ENCODE peak calls at places on chromosomes 4 and X, in eight cellular contexts. J is fibroblast of lung; Q is ascending aorta; E is psoas muscle; A is effector memory CD4-positive, alpha-beta T cell; Z is GM23248; H is endodermal cell; K is HCT116. R is an unnamed sample.

GRCh38 chrX:110561036-110561435 is 202.4 kb downstream of the RTL9 start:
- DNase-seq in H (no peak), Q (no peak), Z (peak; percentile 70), K (no peak), E (peak; percentile 46), A (no peak), J (no peak), R (no peak)

GRCh38 chr4:181753189-181753588 is 490.0 kb upstream of the TENM3 start:
- DNase-seq in H (no peak), K (no peak), Q (no peak), A (no peak), E (no peak), J (no peak), Z (no peak), R (no peak)

GRCh38 chrX:39174761-39175417 is 373.6 kb downstream of the MID1IP1 start:
- DNase-seq in H (no peak), Q (no peak), E (no peak), Z (peak; percentile 17), K (no peak), J (no peak), A (peak; percentile 46), R (peak; percentile 56)

GRCh38 chr4:17636696-17637351 is 22.4 kb downstream of the MED28 start:
- DNase-seq in A (peak; percentile 39), Z (peak; percentile 86), E (peak; percentile 89), Q (peak; percentile 80), H (peak; percentile 95), J (peak; percentile 75), K (peak; percentile 36), R (peak; percentile 47)

GRCh38 chr4:89077806-89078205 is 20.8 kb upstream of the FAM13A start:
- DNase-seq in K (no peak), H (no peak), Z (peak; percentile 17), E (no peak), J (no peak), A (no peak), Q (no peak), R (no peak)

GRCh38 chr4:182885738-182886077 is 31.5 kb downstream of the DCTD start:
- DNase-seq in H (no peak), Q (no peak), K (no peak), J (peak; percentile 67), E (no peak), Z (no peak), A (no peak), R (no peak)

GRCh38 chr4:41572414-41572986 is 34.5 kb downstream of the LIMCH1 start:
- DNase-seq in E (no peak), Z (peak; percentile 16), Q (no peak), K (no peak), A (no peak), H (no peak), J (no peak), R (no peak)

GRCh38 chr4:182770969-182771330 is 146.2 kb downstream of the DCTD start:
- DNase-seq in E (no peak), A (no peak), J (no peak), H (peak; percentile 79), Q (no peak), Z (no peak), K (no peak), R (no peak)

GRCh38 chrX:116239944-116240391 is 69.4 kb downstream of the AGTR2 start:
- DNase-seq in E (no peak), A (no peak), H (no peak), J (peak; percentile 55), K (no peak), Z (peak; percentile 69), Q (no peak), R (no peak)

GRCh38 chr4:77538574-77539157 is 67.0 kb upstream of the CXCL13 start:
- DNase-seq in Z (no peak), J (peak; percentile 80), K (peak; percentile 27), H (no peak), E (no peak), Q (no peak), A (no peak), R (no peak)

GRCh38 chrX:152658302-152658701 is 20.6 kb downstream of the GABRQ start:
- DNase-seq in A (no peak), Z (no peak), Q (no peak), J (no peak), K (no peak), H (peak; percentile 70), E (no peak), R (no peak)

GRCh38 chr4:40040908-40041307 is 15.7 kb upstream of the N4BP2 start:
- DNase-seq in J (no peak), K (no peak), Q (no peak), E (no peak), H (no peak), Z (no peak), A (no peak), R (no peak)

GRCh38 chrX:151714367-151714766 is 1.5 kb upstream of the FATE1 start:
- DNase-seq in K (no peak), H (no peak), Z (no peak), Q (no peak), E (no peak), J (no peak), A (no peak), R (no peak)

GRCh38 chr4:151957163-151957562 is 196.4 kb upstream of the GATB start:
- DNase-seq in E (no peak), Q (no peak), A (no peak), J (no peak), K (no peak), H (peak; percentile 90), Z (no peak), R (no peak)

GRCh38 chrX:145881175-145881867 is 63.7 kb downstream of the SLITRK2 start:
- DNase-seq in Z (no peak), E (no peak), A (no peak), Q (no peak), K (no peak), H (peak; percentile 60), J (no peak), R (no peak)

GRCh38 chr4:107800058-107800457 is 24.7 kb upstream of the SGMS2 start:
- DNase-seq in J (no peak), E (no peak), K (no peak), Z (no peak), A (no peak), H (no peak), Q (no peak), R (no peak)

GRCh38 chrX:121365572-121366161 is 318.3 kb downstream of the GLUD2 start:
- DNase-seq in J (no peak), Q (no peak), Z (no peak), A (no peak), E (no peak), H (peak; percentile 55), K (no peak), R (no peak)

GRCh38 chr4:129839687-129840086 is 743.7 kb downstream of the C4orf33 start:
- DNase-seq in H (no peak), Q (no peak), K (no peak), A (no peak), Z (no peak), J (no peak), E (no peak), R (no peak)

GRCh38 chrX:154333837-154334271 is 38.3 kb downstream of the TKTL1 start:
- DNase-seq in K (no peak), A (no peak), Z (no peak), J (no peak), Q (no peak), E (peak; percentile 3), H (no peak), R (no peak)

GRCh38 chr4:83083925-83084475 is 30.5 kb downstream of the PLAC8 start:
- DNase-seq in H (peak; percentile 47), Z (no peak), E (no peak), A (peak; percentile 51), J (no peak), K (no peak), Q (no peak), R (peak; percentile 75)

GRCh38 chr4:155973639-155974475 is 20.2 kb upstream of the CTSO start:
- DNase-seq in J (no peak), Z (peak; percentile 23), A (no peak), E (no peak), Q (no peak), H (no peak), K (no peak), R (no peak)

GRCh38 chr4:48640699-48641098 is 139.4 kb downstream of the FRYL start:
- DNase-seq in H (no peak), A (no peak), K (no peak), J (no peak), E (no peak), Z (no peak), Q (no peak), R (no peak)

GRCh38 chr4:5712517-5712916 is 1.5 kb downstream of the EVC start:
- DNase-seq in K (no peak), Z (peak; percentile 80), E (no peak), Q (no peak), A (no peak), J (peak; percentile 37), H (peak; percentile 23), R (no peak)

GRCh38 chr4:8440491-8441311 is at the start of the genes ACOX3 and TRMT44:
- DNase-seq in K (peak; percentile 78), J (peak; percentile 89), E (peak; percentile 95), A (peak; percentile 92), H (peak; percentile 98), Z (peak; percentile 93), Q (peak; percentile 97), R (peak; percentile 100)
- H3K4me1 ChIP-seq in K (peaks cover 19% of the 10 kb centered on the region), J (peaks cover 7% of the 10 kb centered on the region), E (peaks cover 31% of the 10 kb centered on the region), A (peaks cover 20% of the 10 kb centered on the region), H (peaks cover 2% of the 10 kb centered on the region), Z (peaks cover 22% of the 10 kb centered on the region), Q (peaks cover 7% of the 10 kb centered on the region), R (peaks cover 31% of the 10 kb centered on the region)

DNA sequence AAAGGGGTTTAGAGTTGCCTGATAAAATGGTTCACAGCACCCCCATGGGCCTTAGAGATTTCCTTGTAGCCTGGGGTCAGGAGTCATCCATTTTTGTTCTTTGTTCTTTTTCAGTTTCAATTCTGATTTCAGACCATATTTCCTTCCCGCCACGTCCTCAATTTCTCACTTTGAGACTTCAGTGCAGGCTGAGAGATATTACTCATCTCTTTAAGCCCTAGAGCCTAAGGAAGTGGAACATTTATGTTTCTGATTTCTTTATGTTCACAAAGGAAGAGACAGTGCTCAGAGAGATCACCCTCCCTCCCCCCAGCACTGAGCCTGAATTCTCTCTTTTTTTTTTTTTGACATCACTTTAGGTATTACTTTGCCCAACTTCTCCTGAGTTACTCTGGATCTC is 56.3 kb downstream of the MSN start:
- DNase-seq in Q (no peak), Z (peak; percentile 38), H (no peak), E (no peak), K (no peak), J (no peak), A (no peak), R (peak; percentile 50)
- H3K4me3 ChIP-seq in Q (no peak overlapping the region), Z (no peak overlapping the region), H (no peak overlapping the region), E (no peak overlapping the region), K (no peak overlapping the region), J (no peak overlapping the region), A (no peak overlapping the region), R (no peak overlapping the region)

DNA sequence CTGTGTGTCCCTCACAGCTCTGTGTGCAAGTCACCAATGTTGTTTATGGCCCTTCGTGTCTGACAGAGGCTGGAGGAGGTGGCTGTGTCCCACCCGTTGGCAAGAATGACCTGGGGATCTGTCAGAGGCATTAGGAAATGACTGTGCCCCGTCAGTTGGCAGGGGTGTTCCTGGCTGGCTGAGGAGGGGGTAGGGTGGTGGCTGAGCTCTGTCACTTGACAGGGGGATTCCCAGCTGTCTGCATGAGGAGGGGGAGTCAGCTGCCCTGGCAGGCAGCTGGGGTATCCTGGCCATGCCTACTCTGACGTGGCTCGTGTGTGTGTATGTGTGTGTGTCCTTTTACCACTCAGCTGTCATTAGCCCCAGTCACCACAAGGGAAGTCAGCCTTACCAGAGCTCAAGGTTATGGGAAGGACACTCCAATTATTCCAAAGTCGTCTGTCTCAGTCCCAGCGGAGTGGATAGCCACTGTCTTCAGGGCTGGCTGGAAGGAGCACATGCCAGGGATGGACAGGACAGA is 93.2 kb downstream of the EFNB1 start:
- DNase-seq in H (no peak), E (no peak), K (no peak), Q (no peak), A (no peak), Z (no peak), J (no peak), R (no peak)
- H3K27ac ChIP-seq in H (no peak overlapping the region), E (no peak overlapping the region), K (no peak overlapping the region), Q (no peak overlapping the region), A (no peak overlapping the region), Z (no peak overlapping the region), J (no peak overlapping the region), R (no peak overlapping the region)

GRCh38 chrX:19804168-19804567 is 83.2 kb downstream of the SH3KBP1 start:
- DNase-seq in H (no peak), Z (peak; percentile 5), K (no peak), A (no peak), J (no peak), E (no peak), Q (no peak), R (no peak)
- H3K4me1 ChIP-seq in H (no peaks in the 10 kb centered on the region), Z (peaks cover 16% of the 10 kb centered on the region), K (no peaks in the 10 kb centered on the region), A (peaks cover 18% of the 10 kb centered on the region), J (peaks cover 3% of the 10 kb centered on the region), E (no peaks in the 10 kb centered on the region), Q (no peaks in the 10 kb centered on the region), R (peaks cover 45% of the 10 kb centered on the region)